ENCODE peak calls at places on chromosomes 13 and 19, in four cellular contexts. T is IMR-90; C is effector CD4-positive, alpha-beta T cell; J is stimulated activated CD4-positive, alpha-beta T cell treated with anti-CD3 and anti-CD28 coated beads, TNF-alpha, amount 100 ng/mL, for 1 hour. P is an unnamed sample.

GRCh38 chr13:78603240-78603947 is at the start of gene POU4F1:
- DNase-seq in C (no peak), J (no peak), T (peak), P (peak)

GRCh38 chr19:28319918-28320317 is 893.0 kb downstream of the UQCRFS1 start:
- DNase-seq in C (no peak), T (no peak), J (no peak), P (no peak)

GRCh38 chr13:97945792-97946419 is 7.6 kb upstream of the IPO5 start:
- DNase-seq in J (no peak), C (no peak), T (peak), P (no peak)

GRCh38 chr13:76223999-76224398 is 587.9 kb downstream of the LMO7 start:
- DNase-seq in J (no peak), T (no peak), C (no peak), P (peak)

GRCh38 chr13:48969685-48970084 is 6.0 kb upstream of the FNDC3A start:
- DNase-seq in J (no peak), T (no peak), C (no peak), P (no peak)

GRCh38 chr13:36526897-36527296 is 94.6 kb downstream of the CCNA1 start:
- DNase-seq in J (no peak), T (no peak), C (no peak), P (no peak)

GRCh38 chr19:48396871-48397176 is 3.4 kb downstream of the GRIN2D start:
- DNase-seq in C (no peak), J (no peak), T (no peak), P (no peak)

GRCh38 chr19:19530423-19530804 is 1.7 kb downstream of the YJEFN3 start:
- DNase-seq in C (no peak), T (peak), J (no peak), P (no peak)

GRCh38 chr19:38291855-38292254 is 12.2 kb upstream of the C19orf33 start:
- DNase-seq in J (no peak), T (no peak), C (no peak), P (no peak)

GRCh38 chr13:70994204-70994603 is 872.8 kb downstream of the DACH1 start:
- DNase-seq in C (no peak), T (no peak), J (no peak), P (no peak)

GRCh38 chr19:35141627-35142401 is 1.2 kb upstream of the FXYD7 start:
- DNase-seq in T (no peak), J (no peak), C (no peak), P (no peak)

GRCh38 chr19:38073806-38074685 is 150.0 kb downstream of the DPF1 start:
- DNase-seq in J (no peak), C (no peak), T (peak), P (no peak)

GRCh38 chr13:101811440-101811839 is 359.0 kb downstream of the ITGBL1 start:
- DNase-seq in T (no peak), J (no peak), C (no peak), P (no peak)

GRCh38 chr13:23952796-23953195 is 55.5 kb upstream of the C1QTNF9B start:
- DNase-seq in J (no peak), T (no peak), C (no peak), P (no peak)

GRCh38 chr13:111911141-111911720 is 155.7 kb upstream of the SOX1 start:
- DNase-seq in J (no peak), C (no peak), T (no peak), P (no peak)

P was measured in LHCN-M2.